ENCODE peak calls at places on chromosomes 5 and 9, in six cellular contexts. One of them, this sample, is unnamed.

GRCh38 chr5:74988273-74988983 is 63.9 kb downstream of the GCNT4 start:
- DNase-seq in HCT116: no peak
- DNase-seq in HepG2: no peak
- DNase-seq in H1: no peak
- DNase-seq in GM12878: no peak
- DNase-seq in SK-N-SH: no peak
- DNase-seq in this sample: no peak

GRCh38 chr9:87122947-87123685 is 175.8 kb upstream of the GAS1 start:
- DNase-seq in HCT116: no peak
- DNase-seq in HepG2: no peak
- DNase-seq in H1: no peak
- DNase-seq in GM12878: no peak
- DNase-seq in SK-N-SH: no peak
- DNase-seq in this sample: no peak

GRCh38 chr9:136543280-136543679 is 2.6 kb downstream of the NOTCH1 start:
- DNase-seq in HCT116: no peak
- DNase-seq in HepG2: no peak
- DNase-seq in H1: no peak
- DNase-seq in GM12878: no peak
- DNase-seq in SK-N-SH: no peak
- DNase-seq in this sample: no peak

GRCh38 chr5:148732692-148733091 is 78.4 kb upstream of the HTR4 start:
- DNase-seq in HCT116: no peak
- DNase-seq in HepG2: no peak
- DNase-seq in H1: no peak
- DNase-seq in GM12878: no peak
- DNase-seq in SK-N-SH: no peak
- DNase-seq in this sample: no peak

GRCh38 chr5:173953528-173954090 is 35.4 kb upstream of the C5orf47 start:
- DNase-seq in HCT116: no peak
- DNase-seq in HepG2: peak
- DNase-seq in H1: no peak
- DNase-seq in GM12878: no peak
- DNase-seq in SK-N-SH: no peak
- DNase-seq in this sample: no peak

GRCh38 chr5:33766023-33766422 is 125.8 kb downstream of the ADAMTS12 start:
- DNase-seq in HCT116: no peak
- DNase-seq in HepG2: no peak
- DNase-seq in H1: no peak
- DNase-seq in GM12878: no peak
- DNase-seq in SK-N-SH: no peak
- DNase-seq in this sample: no peak

GRCh38 chr5:16855475-16855874 is 80.6 kb downstream of the MYO10 start:
- DNase-seq in HCT116: no peak
- DNase-seq in HepG2: no peak
- DNase-seq in H1: no peak
- DNase-seq in GM12878: no peak
- DNase-seq in SK-N-SH: peak
- DNase-seq in this sample: no peak

GRCh38 chr9:127503947-127504886 is 52.9 kb downstream of the LRSAM1 start:
- DNase-seq in HCT116: peak
- DNase-seq in HepG2: peak
- DNase-seq in H1: peak
- DNase-seq in GM12878: no peak
- DNase-seq in SK-N-SH: peak
- DNase-seq in this sample: peak

GRCh38 chr9:18857769-18858168 is 175.2 kb downstream of the SAXO1 start:
- DNase-seq in HCT116: no peak
- DNase-seq in HepG2: no peak
- DNase-seq in H1: no peak
- DNase-seq in GM12878: no peak
- DNase-seq in SK-N-SH: no peak
- DNase-seq in this sample: no peak

GRCh38 chr9:94941211-94941875 is 214.8 kb downstream of the AOPEP start:
- DNase-seq in HCT116: no peak
- DNase-seq in HepG2: peak
- DNase-seq in H1: no peak
- DNase-seq in GM12878: no peak
- DNase-seq in SK-N-SH: no peak
- DNase-seq in this sample: no peak

GRCh38 chr9:82234160-82234943 is 245.8 kb downstream of the SPATA31D1 start:
- DNase-seq in HCT116: no peak
- DNase-seq in HepG2: no peak
- DNase-seq in H1: no peak
- DNase-seq in GM12878: no peak
- DNase-seq in SK-N-SH: no peak
- DNase-seq in this sample: no peak

GRCh38 chr9:95024097-95024671 is 293.3 kb downstream of the FANCC start:
- DNase-seq in HCT116: no peak
- DNase-seq in HepG2: peak
- DNase-seq in H1: no peak
- DNase-seq in GM12878: no peak
- DNase-seq in SK-N-SH: no peak
- DNase-seq in this sample: no peak

GRCh38 chr5:60522299-60522915 is 177.6 kb downstream of the DEPDC1B start:
- DNase-seq in HCT116: no peak
- DNase-seq in HepG2: no peak
- DNase-seq in H1: no peak
- DNase-seq in GM12878: peak
- DNase-seq in SK-N-SH: peak
- DNase-seq in this sample: no peak

GRCh38 chr9:35526087-35526801 is 36.3 kb downstream of the RUSC2 start:
- DNase-seq in HCT116: no peak
- DNase-seq in HepG2: no peak
- DNase-seq in H1: no peak
- DNase-seq in GM12878: no peak
- DNase-seq in SK-N-SH: no peak
- DNase-seq in this sample: no peak
- TF ChIP-seq JUND in HCT116: no peak
- TF ChIP-seq JUND in HepG2: no peak
- TF ChIP-seq JUND in H1: no peak
- TF ChIP-seq JUND in GM12878: no peak
- TF ChIP-seq JUND in SK-N-SH: no peak
- TF ChIP-seq JUND in this sample: no peak

DNA sequence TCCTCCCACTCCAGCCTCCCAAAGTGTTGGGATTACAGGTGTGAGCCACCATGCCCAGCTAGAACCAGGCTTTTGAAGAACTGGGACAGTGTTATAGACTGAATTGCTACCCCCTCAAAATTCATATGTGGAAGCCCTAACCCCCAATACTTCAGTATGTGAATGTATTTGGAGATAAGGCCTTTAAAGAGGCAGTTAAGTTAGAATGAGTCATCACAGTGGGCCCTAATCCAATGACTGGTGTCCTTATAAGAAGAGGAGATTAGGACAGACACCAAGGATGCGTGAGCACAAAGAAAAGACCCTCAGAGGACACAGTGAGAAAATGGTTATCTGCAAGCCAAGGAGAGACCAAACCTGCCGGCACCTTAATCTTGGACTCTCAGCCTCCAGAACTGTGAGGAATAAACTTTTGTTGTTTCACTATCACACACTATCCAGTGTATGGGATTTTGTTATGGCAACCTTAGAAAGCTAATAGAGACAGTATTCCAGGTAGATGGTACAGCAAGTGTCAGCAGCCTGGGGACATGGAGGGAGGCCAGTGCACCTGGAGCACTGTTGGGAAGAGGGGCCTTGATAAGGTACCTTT is 31.4 kb upstream of the ERGIC1 start:
- DNase-seq in HCT116: no peak
- DNase-seq in HepG2: no peak
- DNase-seq in H1: no peak
- DNase-seq in GM12878: no peak
- DNase-seq in SK-N-SH: no peak
- DNase-seq in this sample: no peak
- TF ChIP-seq JUND in HCT116: no peak
- TF ChIP-seq JUND in HepG2: no peak
- TF ChIP-seq JUND in H1: no peak
- TF ChIP-seq JUND in GM12878: no peak
- TF ChIP-seq JUND in SK-N-SH: peak
- TF ChIP-seq JUND in this sample: no peak

GRCh38 chr5:134101686-134102439 is 12.6 kb upstream of the TCF7 start:
- DNase-seq in HCT116: peak
- DNase-seq in HepG2: peak
- DNase-seq in H1: peak
- DNase-seq in GM12878: peak
- DNase-seq in SK-N-SH: peak
- DNase-seq in this sample: peak

GRCh38 chr5:134099288-134099872 is 15.1 kb upstream of the TCF7 start:
- DNase-seq in HCT116: no peak
- DNase-seq in HepG2: no peak
- DNase-seq in H1: no peak
- DNase-seq in GM12878: no peak
- DNase-seq in SK-N-SH: no peak
- DNase-seq in this sample: no peak

GRCh38 chr5:134099939-134100282 is 14.6 kb upstream of the TCF7 start:
- DNase-seq in HCT116: no peak
- DNase-seq in HepG2: no peak
- DNase-seq in H1: no peak
- DNase-seq in GM12878: no peak
- DNase-seq in SK-N-SH: no peak
- DNase-seq in this sample: no peak

GRCh38 chr5:134098690-134099089 is 15.8 kb upstream of the TCF7 start:
- DNase-seq in HCT116: no peak
- DNase-seq in HepG2: peak
- DNase-seq in H1: no peak
- DNase-seq in GM12878: no peak
- DNase-seq in SK-N-SH: no peak
- DNase-seq in this sample: no peak

DNA sequence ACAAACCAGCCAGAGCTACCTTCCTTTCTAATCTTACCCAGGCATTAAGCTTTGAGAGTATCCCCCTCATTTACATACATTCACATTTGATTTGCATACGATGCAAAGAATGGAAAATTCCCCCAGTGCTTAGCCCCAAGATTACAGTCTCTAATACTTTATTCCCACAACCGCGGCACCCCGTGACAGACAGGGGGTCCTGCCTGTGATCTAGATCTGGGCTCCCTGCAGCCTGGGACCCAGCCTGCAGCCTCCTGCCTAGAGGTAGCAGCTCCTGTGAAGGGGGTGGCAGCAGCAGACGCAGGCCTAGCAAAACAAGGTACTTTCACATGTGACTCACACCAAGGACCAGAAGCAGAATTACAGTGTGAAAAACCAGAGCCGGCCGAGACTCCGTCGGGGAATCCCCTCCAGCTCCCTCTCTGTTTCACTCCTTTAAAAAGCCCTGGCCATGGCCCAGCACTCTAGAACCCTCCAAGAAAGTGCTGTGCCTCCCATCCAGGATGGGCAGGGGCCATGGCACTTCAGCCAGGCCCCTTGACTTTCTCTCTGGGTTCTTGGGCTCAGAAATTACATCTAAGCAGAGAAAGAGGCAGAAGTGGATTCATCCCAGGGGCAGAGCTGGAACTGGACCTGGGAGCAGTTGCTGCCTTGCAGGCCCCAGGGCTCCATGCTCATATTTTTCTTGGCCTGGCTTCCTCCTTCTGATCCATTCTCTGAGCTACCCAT is 14.0 kb upstream of the TCF7 start:
- DNase-seq in HCT116: no peak
- DNase-seq in HepG2: no peak
- DNase-seq in H1: peak
- DNase-seq in GM12878: peak
- DNase-seq in SK-N-SH: peak
- DNase-seq in this sample: no peak
- TF ChIP-seq JUND in HCT116: no peak
- TF ChIP-seq JUND in HepG2: no peak
- TF ChIP-seq JUND in H1: no peak
- TF ChIP-seq JUND in GM12878: peak
- TF ChIP-seq JUND in SK-N-SH: no peak
- TF ChIP-seq JUND in this sample: no peak

GRCh38 chr5:6713274-6714181 is at the start of gene TENT4A:
- DNase-seq in HCT116: no peak
- DNase-seq in HepG2: no peak
- DNase-seq in H1: peak
- DNase-seq in GM12878: no peak
- DNase-seq in SK-N-SH: peak
- DNase-seq in this sample: peak

GRCh38 chr5:6715758-6716633 is 2.8 kb downstream of the TENT4A start:
- DNase-seq in HCT116: no peak
- DNase-seq in HepG2: no peak
- DNase-seq in H1: no peak
- DNase-seq in GM12878: no peak
- DNase-seq in SK-N-SH: no peak
- DNase-seq in this sample: no peak

GRCh38 chr5:6715271-6715670 is 2.0 kb downstream of the TENT4A start:
- DNase-seq in HCT116: no peak
- DNase-seq in HepG2: no peak
- DNase-seq in H1: no peak
- DNase-seq in GM12878: no peak
- DNase-seq in SK-N-SH: no peak
- DNase-seq in this sample: no peak

GRCh38 chr5:6712582-6713273 is 504 bp upstream of the TENT4A start:
- DNase-seq in HCT116: peak
- DNase-seq in HepG2: peak
- DNase-seq in H1: peak
- DNase-seq in GM12878: peak
- DNase-seq in SK-N-SH: no peak
- DNase-seq in this sample: peak

GRCh38 chr5:6714221-6715041 is 1.2 kb downstream of the TENT4A start:
- DNase-seq in HCT116: no peak
- DNase-seq in HepG2: no peak
- DNase-seq in H1: peak
- DNase-seq in GM12878: no peak
- DNase-seq in SK-N-SH: peak
- DNase-seq in this sample: peak
- TF ChIP-seq JUND in HCT116: no peak
- TF ChIP-seq JUND in HepG2: no peak
- TF ChIP-seq JUND in H1: no peak
- TF ChIP-seq JUND in GM12878: no peak
- TF ChIP-seq JUND in SK-N-SH: no peak
- TF ChIP-seq JUND in this sample: no peak